ENCODE peak calls at places on chromosomes 5 and 9, in nine cellular contexts. Q is mesothelial cell of epicardium, W is AG09319, G is GM12878, H is GM13976, T is astrocyte of the spinal cord, M is fibroblast of the aortic adventitia, R is psoas muscle, O is A549. D is an unnamed sample.

GRCh38 chr9:73141282-73141681 is 10.4 kb upstream of the ANXA1 start:
- DNase-seq in Q (no peak), W (no peak), G (no peak), H (no peak), T (no peak), M (peak), R (no peak), O (no peak), D (no peak)

GRCh38 chr5:146015001-146015400 is 78.6 kb downstream of the SH3RF2 start:
- DNase-seq in Q (no peak), W (no peak), G (no peak), H (no peak), T (no peak), M (no peak), R (no peak), O (no peak), D (no peak)

GRCh38 chr9:97577051-97577450 is 56.1 kb downstream of the TSTD2 start:
- DNase-seq in Q (no peak), W (no peak), G (no peak), H (no peak), T (no peak), M (no peak), R (no peak), O (no peak), D (no peak)

GRCh38 chr9:71627537-71627936 is 140.8 kb downstream of the CEMIP2 start:
- DNase-seq in Q (no peak), W (no peak), G (no peak), H (no peak), T (no peak), M (no peak), R (no peak), O (no peak), D (no peak)

GRCh38 chr9:82961504-82962125 is 101.3 kb downstream of the RASEF start:
- DNase-seq in Q (peak), W (peak), G (peak), H (peak), T (peak), M (peak), R (peak), O (peak), D (peak)

GRCh38 chr9:38685535-38685934 is 34.4 kb downstream of the FAM240B start:
- DNase-seq in Q (no peak), W (no peak), G (no peak), H (no peak), T (no peak), M (no peak), R (no peak), O (no peak), D (no peak)

GRCh38 chr5:12367973-12368372 is 463.7 kb upstream of the CTNND2 start:
- DNase-seq in Q (no peak), W (no peak), G (no peak), H (no peak), T (no peak), M (no peak), R (no peak), O (no peak), D (no peak)

GRCh38 chr9:33130501-33130900 is 36.6 kb downstream of the B4GALT1 start:
- DNase-seq in Q (no peak), W (no peak), G (no peak), H (peak), T (peak), M (peak), R (no peak), O (no peak), D (peak)

GRCh38 chr9:132114102-132114707 is 34.5 kb upstream of the MED27 start:
- DNase-seq in Q (peak), W (peak), G (no peak), H (peak), T (peak), M (peak), R (peak), O (peak), D (peak)

GRCh38 chr5:139747583-139748504 is 47.8 kb upstream of the PSD2 start:
- DNase-seq in Q (no peak), W (no peak), G (no peak), H (peak), T (peak), M (peak), R (peak), O (no peak), D (no peak)

GRCh38 chr9:116267021-116267420 is 113.4 kb downstream of the PAPPA start:
- DNase-seq in Q (no peak), W (no peak), G (no peak), H (no peak), T (peak), M (peak), R (no peak), O (no peak), D (no peak)

GRCh38 chr5:116577064-116577788 is 2.6 kb upstream of the SEMA6A start:
- DNase-seq in Q (no peak), W (no peak), G (peak), H (peak), T (no peak), M (no peak), R (no peak), O (no peak), D (no peak)

GRCh38 chr5:174317261-174317894 is 271.9 kb downstream of the NSG2 start:
- DNase-seq in Q (peak), W (no peak), G (no peak), H (peak), T (peak), M (peak), R (no peak), O (peak), D (peak)

GRCh38 chr5:10233505-10233904 is 16.2 kb downstream of the ATPSCKMT start:
- DNase-seq in Q (peak), W (peak), G (no peak), H (no peak), T (peak), M (peak), R (no peak), O (peak), D (peak)

GRCh38 chr5:59842999-59843398 is 50.5 kb downstream of the PDE4D start:
- DNase-seq in Q (no peak), W (no peak), G (no peak), H (no peak), T (no peak), M (peak), R (no peak), O (no peak), D (no peak)

GRCh38 chr9:133658442-133659431 is 22.6 kb downstream of the DBH start:
- DNase-seq in Q (peak), W (no peak), G (no peak), H (no peak), T (peak), M (no peak), R (peak), O (peak), D (peak)

GRCh38 chr5:153629027-153629426 is 138.6 kb downstream of the GRIA1 start:
- DNase-seq in Q (no peak), W (peak), G (no peak), H (no peak), T (peak), M (peak), R (no peak), O (peak), D (peak)

GRCh38 chr9:128782669-128783068 is 4.4 kb upstream of the TBC1D13 start:
- DNase-seq in Q (no peak), W (no peak), G (no peak), H (no peak), T (no peak), M (no peak), R (no peak), O (no peak), D (no peak)
- TF ChIP-seq CTCF in Q (no peak), W (no peak), G (no peak), H (no peak), T (no peak), M (no peak), R (no peak), O (no peak), D (no peak)

DNA sequence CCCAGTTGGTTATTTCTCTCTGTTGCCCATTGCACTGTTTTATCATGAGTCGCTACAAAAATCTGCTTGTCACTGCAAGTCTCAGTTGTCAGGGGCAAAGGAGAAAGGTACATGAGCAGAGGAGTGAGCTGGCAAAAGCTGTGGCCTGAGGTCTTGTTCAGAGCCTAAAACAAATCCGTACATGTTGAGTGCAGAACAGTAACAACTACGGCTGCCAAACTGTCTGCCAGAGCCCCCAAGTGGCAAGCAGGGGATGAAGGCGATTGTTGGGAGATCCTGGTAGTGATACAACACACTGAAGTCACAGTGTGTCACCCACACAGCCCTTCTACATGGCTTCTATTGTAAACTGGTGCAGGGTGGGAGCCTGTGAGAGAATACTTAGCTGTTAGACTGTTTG is 50.9 kb downstream of the BRINP1 start:
- DNase-seq in Q (no peak), W (no peak), G (no peak), H (no peak), T (no peak), M (no peak), R (no peak), O (no peak), D (no peak)
- TF ChIP-seq CTCF in Q (no peak), W (no peak), G (no peak), H (no peak), T (no peak), M (no peak), R (no peak), O (no peak), D (no peak)

DNA sequence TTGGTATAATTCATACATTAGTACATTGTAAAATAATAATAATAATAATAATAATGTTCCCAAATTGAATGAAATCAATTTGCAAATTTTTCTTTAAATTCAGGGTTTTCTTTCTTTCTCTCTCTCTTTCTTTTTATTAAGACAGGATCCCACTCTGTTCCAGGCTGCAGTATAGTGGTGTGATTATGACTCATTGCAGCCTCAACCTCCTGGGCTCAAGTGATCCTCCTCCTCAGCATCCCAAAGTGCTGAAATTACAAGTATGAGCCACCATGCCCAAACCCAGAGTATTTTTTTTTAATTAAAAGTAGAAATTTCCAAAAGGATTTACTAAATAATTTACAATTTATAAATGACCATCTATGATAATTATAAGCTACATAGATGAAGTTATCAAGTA is 117.7 kb downstream of the HOMER1 start:
- DNase-seq in Q (no peak), W (no peak), G (no peak), H (no peak), T (peak), M (peak), R (no peak), O (no peak), D (peak)
- TF ChIP-seq CTCF in Q (no peak), W (no peak), G (no peak), H (no peak), T (no peak), M (no peak), R (no peak), O (no peak), D (no peak)

DNA sequence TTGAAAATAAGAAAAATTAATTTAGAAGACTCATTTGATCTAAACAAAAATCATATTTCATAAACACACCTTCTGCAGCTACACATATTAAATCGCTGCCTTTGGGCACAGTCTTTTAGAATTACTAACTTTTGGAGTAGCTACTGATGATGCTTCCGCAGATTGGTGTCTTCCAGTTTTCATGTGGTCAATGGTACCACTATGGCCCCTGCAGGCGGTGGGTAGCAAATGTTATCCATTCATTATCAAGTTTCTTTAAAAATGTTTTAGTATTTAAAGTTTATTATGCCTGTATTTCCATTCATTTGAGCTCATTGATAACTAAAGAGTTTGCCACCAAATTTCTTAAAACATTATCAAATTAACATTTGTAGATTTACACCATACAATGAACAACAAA is 122.9 kb upstream of the GRAMD2B start:
- DNase-seq in Q (no peak), W (no peak), G (no peak), H (no peak), T (peak), M (no peak), R (no peak), O (no peak), D (no peak)
- TF ChIP-seq CTCF in Q (no peak), W (no peak), G (no peak), H (no peak), T (peak), M (peak), R (no peak), O (no peak), D (no peak)

GRCh38 chr9:88587885-88588628 is 53.1 kb downstream of the NXNL2 start:
- DNase-seq in Q (no peak), W (no peak), G (no peak), H (no peak), T (no peak), M (no peak), R (no peak), O (no peak), D (no peak)

GRCh38 chr9:88589656-88590055 is 54.7 kb downstream of the NXNL2 start:
- DNase-seq in Q (no peak), W (no peak), G (no peak), H (no peak), T (no peak), M (no peak), R (no peak), O (no peak), D (no peak)

GRCh38 chr9:88587182-88587581 is 52.2 kb downstream of the NXNL2 start:
- DNase-seq in Q (no peak), W (no peak), G (no peak), H (no peak), T (no peak), M (peak), R (no peak), O (peak), D (no peak)

GRCh38 chr9:88593537-88594185 is 58.7 kb downstream of the NXNL2 start:
- DNase-seq in Q (no peak), W (no peak), G (peak), H (peak), T (peak), M (peak), R (no peak), O (peak), D (peak)

GRCh38 chr9:88590558-88591146 is 55.7 kb downstream of the NXNL2 start:
- DNase-seq in Q (no peak), W (no peak), G (no peak), H (no peak), T (no peak), M (no peak), R (no peak), O (peak), D (no peak)
- TF ChIP-seq CTCF in Q (no peak), W (no peak), G (peak), H (peak), T (peak), M (no peak), R (no peak), O (peak), D (no peak)

DNA sequence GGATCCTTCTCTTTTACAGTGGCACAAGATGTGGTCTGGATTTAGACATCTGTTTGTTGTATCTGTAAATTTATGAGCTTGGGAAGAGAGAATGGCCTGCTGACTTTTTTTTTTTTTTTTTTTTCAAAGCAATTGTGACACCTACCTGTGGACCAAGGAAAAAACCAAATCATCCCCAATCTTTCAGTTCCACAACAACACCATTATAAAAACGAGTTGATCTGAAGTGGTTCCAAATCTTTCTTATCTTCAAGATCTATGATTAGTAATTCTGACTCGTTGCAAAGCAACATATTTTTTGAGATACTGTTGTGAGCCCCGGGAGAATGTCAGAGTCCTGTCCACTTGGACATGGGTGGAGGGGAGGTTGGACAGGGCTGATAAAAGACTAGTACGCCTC is 4.8 kb downstream of the IRX2 start:
- DNase-seq in Q (no peak), W (no peak), G (no peak), H (no peak), T (peak), M (peak), R (no peak), O (no peak), D (no peak)
- TF ChIP-seq CTCF in Q (no peak), W (no peak), G (no peak), H (no peak), T (no peak), M (no peak), R (no peak), O (peak), D (no peak)

GRCh38 chr5:43039115-43039467 is 1.0 kb downstream of the ANXA2R start:
- DNase-seq in Q (no peak), W (no peak), G (no peak), H (no peak), T (no peak), M (no peak), R (no peak), O (no peak), D (no peak)

GRCh38 chr5:43040287-43041098 is at the start of gene ANXA2R:
- DNase-seq in Q (peak), W (peak), G (no peak), H (peak), T (peak), M (peak), R (peak), O (peak), D (peak)

GRCh38 chr5:43038523-43038989 is 1.6 kb downstream of the ANXA2R start:
- DNase-seq in Q (no peak), W (no peak), G (no peak), H (no peak), T (peak), M (no peak), R (no peak), O (no peak), D (peak)

GRCh38 chr5:43041131-43041668 is 1.1 kb upstream of the ANXA2R start:
- DNase-seq in Q (no peak), W (no peak), G (no peak), H (no peak), T (no peak), M (no peak), R (peak), O (peak), D (peak)

DNA sequence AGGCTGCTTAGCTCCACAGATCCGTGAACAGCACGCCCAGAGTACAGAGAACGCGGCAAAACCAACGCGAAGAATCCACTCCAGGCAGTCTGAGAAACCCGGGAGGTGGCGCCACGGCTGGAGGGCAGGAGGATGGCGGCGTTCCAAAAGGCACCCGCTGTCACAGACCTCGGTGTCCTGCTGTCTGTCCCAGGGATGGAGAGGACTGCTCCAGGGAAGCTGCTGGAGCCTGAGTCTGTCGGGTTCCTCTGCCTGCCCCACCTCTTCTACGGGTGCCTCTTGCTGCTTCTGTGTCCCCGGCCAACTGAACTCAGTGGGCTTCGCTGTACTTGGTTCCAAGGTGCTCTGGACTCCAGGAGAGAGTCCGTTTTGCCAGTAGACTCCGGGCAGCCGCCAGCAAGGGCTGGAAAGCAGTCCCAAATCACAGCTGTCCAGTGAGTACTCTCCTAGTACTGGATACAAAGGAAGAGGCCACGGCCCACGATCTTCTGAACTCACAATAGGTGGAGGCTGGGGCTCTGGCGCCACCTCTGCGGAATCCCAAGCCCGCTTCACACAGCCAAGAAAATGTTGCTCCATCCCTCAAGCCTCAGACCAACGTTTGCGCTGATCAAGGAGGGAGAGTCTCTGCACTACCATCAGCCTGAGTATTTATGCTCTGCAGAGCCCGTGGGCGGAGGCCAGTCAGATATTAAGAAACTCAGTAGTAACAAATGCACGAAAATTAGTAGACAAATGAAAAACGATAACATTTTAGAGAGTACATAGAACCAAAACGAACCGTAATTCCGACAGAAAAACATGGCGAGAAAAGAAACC is 442 bp downstream of the ANXA2R start:
- DNase-seq in Q (peak), W (no peak), G (no peak), H (no peak), T (peak), M (peak), R (peak), O (peak), D (peak)
- TF ChIP-seq CTCF in Q (no peak), W (no peak), G (peak), H (peak), T (peak), M (no peak), R (peak), O (peak), D (peak)

GRCh38 chr5:893137-893506 is 438 bp downstream of the TRIP13 start:
- DNase-seq in Q (no peak), W (no peak), G (no peak), H (no peak), T (no peak), M (no peak), R (no peak), O (no peak), D (no peak)

GRCh38 chr5:891117-891836 is 1.3 kb downstream of the BRD9 start:
- DNase-seq in Q (no peak), W (no peak), G (no peak), H (no peak), T (no peak), M (no peak), R (no peak), O (peak), D (peak)

GRCh38 chr5:891837-892389 is 688 bp downstream of the BRD9 start:
- DNase-seq in Q (peak), W (no peak), G (no peak), H (peak), T (peak), M (peak), R (no peak), O (no peak), D (peak)

GRCh38 chr5:893711-894110 is 1.0 kb downstream of the TRIP13 start:
- DNase-seq in Q (no peak), W (no peak), G (no peak), H (no peak), T (no peak), M (no peak), R (no peak), O (no peak), D (no peak)

DNA sequence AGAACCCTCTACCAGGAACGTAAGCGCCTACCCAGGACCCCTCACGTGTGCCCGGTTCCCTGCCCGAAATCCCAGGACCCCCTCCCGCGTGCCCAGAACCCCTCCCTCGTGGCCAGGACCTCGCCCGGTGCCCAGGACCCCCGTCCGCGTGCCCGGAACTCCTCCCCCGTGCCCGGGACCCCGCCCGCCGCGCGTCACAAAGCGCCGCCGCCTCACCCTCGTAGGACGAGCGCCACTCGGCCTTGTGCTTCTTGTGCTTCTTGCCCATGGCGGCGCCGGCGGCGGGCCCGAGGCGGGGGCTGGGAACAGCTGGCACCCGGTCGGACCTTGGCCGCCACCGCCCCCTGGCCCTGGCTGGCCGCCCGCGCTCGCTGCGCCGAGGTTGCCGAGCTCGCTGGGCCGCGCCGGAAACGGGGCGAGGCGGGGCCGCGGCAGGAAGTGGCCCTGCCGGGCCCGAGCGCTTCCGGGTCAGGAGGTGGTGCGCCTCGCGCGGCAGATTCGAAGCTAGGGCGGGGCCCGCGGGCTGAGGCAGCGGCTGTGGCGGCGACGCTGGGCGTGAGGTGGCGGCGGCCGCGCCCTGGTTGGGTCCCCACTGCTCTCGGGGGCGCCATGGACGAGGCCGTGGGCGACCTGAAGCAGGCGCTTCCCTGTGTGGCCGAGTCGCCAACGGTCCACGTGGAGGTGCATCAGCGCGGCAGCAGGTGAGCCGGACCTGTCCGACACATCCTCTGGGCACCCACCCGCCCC is at the start of the genes BRD9 and TRIP13:
- DNase-seq in Q (peak), W (peak), G (peak), H (peak), T (peak), M (peak), R (peak), O (peak), D (peak)
- TF ChIP-seq CTCF in Q (no peak), W (no peak), G (peak), H (peak), T (no peak), M (no peak), R (peak), O (no peak), D (no peak)